ENCODE peak calls at places on chromosomes 12 and 14, in ten cellular contexts. E is A549; L is activated CD4-positive, alpha-beta T cell treated with anti-CD3 and anti-CD28 coated beads, Interleukin-2, amount 50 U/mL, for 1 hour; U is epithelial cell of esophagus; K is fibroblast of lung; F is ELF-1; N is mucosa of gallbladder; Q is LHCN-M2; S is T-cell; R is anterior cingulate cortex. Z is an unnamed sample.

GRCh38 chr12:6936642-6937480 is 6.8 kb upstream of the RNU7-1 start:
- DNase-seq in E (no peak), L (peak; percentile 62), U (no peak), K (no peak), F (peak; percentile 32), N (no peak), Q (no peak), S (peak; percentile 55), R (no peak), Z (peak; percentile 46)

GRCh38 chr12:24038211-24038997 is 88.9 kb upstream of the SOX5 start:
- DNase-seq in E (no peak), L (no peak), U (no peak), K (no peak), F (peak; percentile 23), N (no peak), Q (no peak), S (no peak), R (no peak), Z (no peak)

GRCh38 chr12:77724367-77724957 is 106.2 kb upstream of the NAV3 start:
- DNase-seq in E (no peak), L (no peak), U (peak; percentile 54), K (peak; percentile 71), F (no peak), N (peak; percentile 19), Q (peak; percentile 53), S (no peak), R (no peak), Z (peak; percentile 79)

GRCh38 chr12:77685112-77685511 is 145.6 kb upstream of the NAV3 start:
- DNase-seq in E (peak; percentile 13), L (no peak), U (peak; percentile 83), K (peak; percentile 89), F (peak; percentile 15), N (peak; percentile 68), Q (peak; percentile 76), S (no peak), R (peak; percentile 14), Z (peak; percentile 87)

GRCh38 chr12:75781532-75782046 is 250.0 kb downstream of the PHLDA1 start:
- DNase-seq in E (peak; percentile 29), L (no peak), U (peak; percentile 92), K (peak; percentile 57), F (no peak), N (no peak), Q (peak; percentile 91), S (no peak), R (no peak), Z (peak; percentile 91)

GRCh38 chr14:68160269-68160668 is 340.7 kb downstream of the RAD51B start:
- DNase-seq in E (no peak), L (no peak), U (peak; percentile 54), K (no peak), F (no peak), N (no peak), Q (no peak), S (no peak), R (no peak), Z (no peak)

GRCh38 chr12:2244013-2244861 is 191.4 kb downstream of the CACNA1C start:
- DNase-seq in E (no peak), L (no peak), U (no peak), K (peak; percentile 88), F (peak; percentile 77), N (peak; percentile 28), Q (peak; percentile 83), S (no peak), R (no peak), Z (no peak)

GRCh38 chr12:131444220-131445164 is 266.4 kb upstream of the SFSWAP start:
- DNase-seq in E (no peak), L (no peak), U (no peak), K (no peak), F (no peak), N (no peak), Q (no peak), S (no peak), R (no peak), Z (no peak)

GRCh38 chr12:89846473-89846872 is 137.8 kb upstream of the ATP2B1 start:
- DNase-seq in E (no peak), L (no peak), U (no peak), K (no peak), F (no peak), N (no peak), Q (no peak), S (no peak), R (no peak), Z (no peak)

GRCh38 chr12:99224237-99224636 is 423.3 kb upstream of the GARIN6 start:
- DNase-seq in E (no peak), L (no peak), U (no peak), K (no peak), F (peak; percentile 3), N (no peak), Q (no peak), S (no peak), R (no peak), Z (no peak)

GRCh38 chr12:114405449-114406271 is at the start of gene TBX5:
- DNase-seq in E (no peak), L (no peak), U (no peak), K (peak; percentile 97), F (peak; percentile 62), N (no peak), Q (no peak), S (no peak), R (no peak), Z (no peak)